ENCODE peak calls at places on chromosome 19, in four cellular contexts. One of them, this sample, is unnamed.

GRCh38 chr19:17908244-17908643 is 24.6 kb upstream of the CCDC124 start:
- DNase-seq in kidney epithelial cell: no peak
- DNase-seq in colonic mucosa: no peak
- DNase-seq in K562: no peak
- DNase-seq in this sample: no peak

GRCh38 chr19:18344546-18344945 is 4.1 kb downstream of the PGPEP1 start:
- DNase-seq in kidney epithelial cell: no peak
- DNase-seq in colonic mucosa: no peak
- DNase-seq in K562: no peak
- DNase-seq in this sample: no peak

GRCh38 chr19:57701625-57702024 is 7.4 kb downstream of the ZNF154 start:
- DNase-seq in kidney epithelial cell: no peak
- DNase-seq in colonic mucosa: no peak
- DNase-seq in K562: no peak
- DNase-seq in this sample: no peak

GRCh38 chr19:15563325-15563794 is 51.7 kb upstream of the CYP4F8 start:
- DNase-seq in kidney epithelial cell: no peak
- DNase-seq in colonic mucosa: peak
- DNase-seq in K562: peak
- DNase-seq in this sample: peak

GRCh38 chr19:38047048-38047435 is 140.0 kb downstream of the SIPA1L3 start:
- DNase-seq in kidney epithelial cell: no peak
- DNase-seq in colonic mucosa: no peak
- DNase-seq in K562: no peak
- DNase-seq in this sample: no peak

GRCh38 chr19:29372921-29373797 is 152.6 kb upstream of the VSTM2B start:
- DNase-seq in kidney epithelial cell: no peak
- DNase-seq in colonic mucosa: no peak
- DNase-seq in K562: no peak
- DNase-seq in this sample: no peak

GRCh38 chr19:6970021-6970420 is 51.2 kb downstream of the MBD3L2B start:
- DNase-seq in kidney epithelial cell: no peak
- DNase-seq in colonic mucosa: no peak
- DNase-seq in K562: no peak
- DNase-seq in this sample: no peak

GRCh38 chr19:24060687-24061356 is 26.2 kb upstream of the ZNF254 start:
- DNase-seq in kidney epithelial cell: no peak
- DNase-seq in colonic mucosa: no peak
- DNase-seq in K562: no peak
- DNase-seq in this sample: no peak

GRCh38 chr19:50736338-50736737 is 13.2 kb downstream of the CLEC11A start:
- DNase-seq in kidney epithelial cell: no peak
- DNase-seq in colonic mucosa: no peak
- DNase-seq in K562: no peak
- DNase-seq in this sample: no peak

GRCh38 chr19:55005684-55006488 is 32.2 kb downstream of the GP6 start:
- DNase-seq in kidney epithelial cell: peak
- DNase-seq in colonic mucosa: peak
- DNase-seq in K562: peak
- DNase-seq in this sample: peak

DNA sequence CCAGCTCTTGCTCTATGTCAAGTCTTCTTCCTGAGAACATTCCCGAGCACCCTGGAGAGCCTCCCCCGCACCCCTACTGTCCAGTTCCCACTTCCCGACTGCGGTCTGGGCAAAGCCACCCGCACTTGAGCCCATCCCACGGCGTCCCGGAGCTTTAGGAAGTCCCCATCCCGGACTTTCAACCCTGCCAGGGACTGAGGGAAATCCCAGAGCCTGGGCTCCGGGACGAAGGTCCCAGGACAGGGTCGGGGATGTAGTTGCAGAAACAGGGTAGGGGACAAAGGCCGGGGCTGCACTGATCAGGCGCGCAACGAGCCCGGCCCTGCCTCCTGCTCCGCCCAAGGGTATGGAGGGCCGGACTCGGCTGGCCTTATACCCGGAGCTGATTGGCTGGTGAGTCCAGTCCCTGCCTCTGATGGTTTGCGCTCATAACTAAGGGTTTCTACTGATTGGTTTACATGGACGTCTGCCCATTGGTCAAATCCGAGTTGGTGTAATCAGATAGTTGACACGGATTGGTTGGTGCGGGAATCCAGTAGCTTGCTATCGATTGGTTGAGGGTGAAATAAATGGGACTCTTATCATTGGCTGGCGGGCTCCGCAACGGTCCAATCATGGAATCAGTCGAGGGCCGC is 824 bp upstream of the MPND start:
- DNase-seq in kidney epithelial cell: peak
- DNase-seq in colonic mucosa: peak
- DNase-seq in K562: peak
- DNase-seq in this sample: peak
- TF ChIP-seq CTCF in kidney epithelial cell: no peak
- TF ChIP-seq CTCF in colonic mucosa: no peak
- TF ChIP-seq CTCF in K562: no peak
- TF ChIP-seq CTCF in this sample: no peak

DNA sequence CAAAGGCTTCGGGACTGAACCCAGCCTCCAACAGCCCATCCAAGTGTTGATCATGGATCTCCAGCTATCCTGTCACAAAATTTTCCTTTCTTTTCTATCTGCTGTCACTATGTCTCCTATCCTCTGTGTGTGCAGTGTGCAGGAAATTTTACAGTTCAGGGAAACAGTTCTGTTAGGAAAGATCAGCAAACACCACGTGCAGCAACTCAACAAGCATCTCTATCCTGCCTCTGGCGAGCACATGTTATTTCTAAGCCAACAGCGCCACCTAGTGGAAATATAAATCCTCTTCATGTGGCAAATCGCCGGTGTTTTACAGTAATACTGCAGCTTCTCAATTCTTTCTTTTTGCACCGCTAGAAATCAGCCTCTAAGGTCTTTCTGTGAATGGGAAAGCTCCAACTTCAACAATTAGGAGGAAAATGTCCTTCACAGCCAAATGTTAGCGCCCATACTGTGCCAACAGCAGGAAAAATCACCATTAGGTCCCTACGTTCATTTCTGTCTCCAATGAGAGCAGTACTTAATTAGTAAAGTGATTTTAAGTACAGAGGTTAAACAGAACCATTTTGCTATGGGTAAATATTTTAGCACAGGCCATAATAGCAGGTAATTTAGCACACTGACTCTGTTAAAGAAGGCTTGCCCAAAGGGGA is 21.3 kb upstream of the ZNF181 start:
- DNase-seq in kidney epithelial cell: no peak
- DNase-seq in colonic mucosa: peak
- DNase-seq in K562: peak
- DNase-seq in this sample: peak
- TF ChIP-seq CTCF in kidney epithelial cell: peak
- TF ChIP-seq CTCF in colonic mucosa: peak
- TF ChIP-seq CTCF in K562: peak
- TF ChIP-seq CTCF in this sample: peak

GRCh38 chr19:39514840-39515550 is at the start of gene SELENOV:
- DNase-seq in kidney epithelial cell: no peak
- DNase-seq in colonic mucosa: no peak
- DNase-seq in K562: peak
- DNase-seq in this sample: no peak
- TF ChIP-seq CTCF in kidney epithelial cell: peak
- TF ChIP-seq CTCF in colonic mucosa: no peak
- TF ChIP-seq CTCF in K562: peak
- TF ChIP-seq CTCF in this sample: no peak

GRCh38 chr19:40804783-40805242 is 5.8 kb downstream of the EGLN2 start:
- DNase-seq in kidney epithelial cell: no peak
- DNase-seq in colonic mucosa: peak
- DNase-seq in K562: no peak
- DNase-seq in this sample: no peak
- TF ChIP-seq CTCF in kidney epithelial cell: no peak
- TF ChIP-seq CTCF in colonic mucosa: no peak
- TF ChIP-seq CTCF in K562: no peak
- TF ChIP-seq CTCF in this sample: no peak

DNA sequence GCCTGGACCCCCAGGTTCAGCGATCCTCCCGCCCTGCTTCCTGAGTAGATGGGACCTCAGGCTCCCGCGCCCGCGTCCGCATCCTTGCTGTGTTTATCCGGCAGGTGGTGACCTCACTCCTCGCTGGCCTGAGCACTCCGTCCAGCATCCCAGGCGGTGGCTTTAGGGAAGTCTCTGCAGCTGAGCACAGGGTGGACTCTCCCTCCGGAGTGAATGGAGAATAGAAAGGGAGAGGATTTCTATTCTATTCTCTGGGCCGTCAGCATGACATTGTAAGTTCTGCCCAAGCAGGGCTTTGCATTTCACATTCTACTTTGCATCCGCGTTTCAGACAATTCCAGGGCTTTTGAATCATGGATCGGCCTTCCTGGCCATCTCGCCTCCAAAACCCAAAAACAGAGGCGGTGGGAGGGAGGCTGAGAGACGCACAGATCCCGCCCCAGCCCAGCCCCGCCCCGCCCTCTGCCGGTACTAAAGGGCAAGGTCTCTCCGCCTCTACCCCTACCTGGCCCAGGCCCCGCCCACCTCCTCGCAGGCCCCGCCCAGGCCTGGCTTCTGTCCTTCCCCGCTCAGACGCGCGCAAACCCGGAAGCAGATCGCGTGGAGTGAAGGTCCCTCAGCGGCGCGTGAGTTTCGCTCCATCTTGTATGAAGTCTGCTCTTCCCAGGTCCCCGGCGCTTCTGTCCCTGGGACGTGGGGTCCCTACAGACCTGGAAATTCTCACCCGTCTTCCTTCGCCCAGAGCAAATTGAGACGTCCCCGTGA is at the start of gene ZNF525:
- DNase-seq in kidney epithelial cell: peak
- DNase-seq in colonic mucosa: peak
- DNase-seq in K562: peak
- DNase-seq in this sample: peak
- TF ChIP-seq CTCF in kidney epithelial cell: peak
- TF ChIP-seq CTCF in colonic mucosa: peak
- TF ChIP-seq CTCF in K562: no peak
- TF ChIP-seq CTCF in this sample: peak

GRCh38 chr19:33868821-33869412 is 72.2 kb downstream of the KCTD15 start:
- DNase-seq in kidney epithelial cell: no peak
- DNase-seq in colonic mucosa: no peak
- DNase-seq in K562: no peak
- DNase-seq in this sample: no peak
- TF ChIP-seq CTCF in kidney epithelial cell: peak
- TF ChIP-seq CTCF in colonic mucosa: no peak
- TF ChIP-seq CTCF in K562: no peak
- TF ChIP-seq CTCF in this sample: no peak

DNA sequence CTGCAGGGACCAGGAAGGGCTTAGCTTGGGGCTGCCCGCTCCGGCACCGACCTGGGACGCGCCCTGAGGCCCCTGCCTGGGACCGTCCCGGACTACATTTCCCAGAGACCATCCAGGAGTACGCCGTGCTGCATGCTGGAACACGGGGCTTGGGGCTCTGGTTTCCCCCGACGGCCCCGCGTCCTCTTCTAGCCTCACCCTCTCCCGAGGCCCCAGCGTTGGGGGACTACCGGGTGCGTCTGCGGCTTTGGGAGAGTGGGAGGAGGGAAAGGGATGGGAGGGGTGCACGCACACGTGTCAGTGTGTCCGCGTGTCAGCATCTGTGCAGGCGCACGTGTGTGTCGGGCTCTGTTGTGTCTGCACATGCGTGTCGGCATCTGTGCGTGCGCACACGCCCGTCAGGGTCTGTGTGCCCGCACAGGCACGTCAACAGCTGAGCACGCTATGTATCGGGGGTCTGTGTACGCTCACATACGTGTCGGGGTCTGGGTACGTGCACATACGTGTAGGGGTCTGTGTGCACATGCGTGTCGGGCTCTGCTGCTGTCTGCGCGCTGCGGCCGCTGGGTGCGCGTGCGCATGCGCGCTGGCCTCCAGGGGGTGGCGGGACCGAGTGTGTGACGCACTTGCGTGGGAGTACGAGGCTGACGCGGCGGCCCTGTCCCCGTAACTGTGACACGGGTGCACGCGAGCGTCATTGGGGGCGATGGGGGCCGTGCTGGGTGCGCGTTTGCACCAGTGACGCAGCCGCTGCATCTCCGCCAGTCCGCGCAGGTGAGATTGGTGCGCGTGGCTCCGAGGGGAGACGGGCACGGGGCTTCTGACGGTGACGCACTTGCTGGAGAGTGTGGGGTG is at the start of gene ZNF331:
- DNase-seq in kidney epithelial cell: no peak
- DNase-seq in colonic mucosa: peak
- DNase-seq in K562: no peak
- DNase-seq in this sample: no peak
- TF ChIP-seq CTCF in kidney epithelial cell: peak
- TF ChIP-seq CTCF in colonic mucosa: no peak
- TF ChIP-seq CTCF in K562: no peak
- TF ChIP-seq CTCF in this sample: no peak